ENCODE peak calls at places on chromosomes 13 and 19, in seven cellular contexts. K is activated CD4-positive, alpha-beta T cell treated with anti-CD3 and anti-CD28 coated beads for 1 hour; N is colonic mucosa; T is breast epithelium; X is right atrium auricular region; E is T-helper 17 cell; U is upper lobe of right lung. B is an unnamed sample.

GRCh38 chr19:48780684-48781391 is 25.5 kb downstream of the FGF21 start:
- DNase-seq in K (no peak), N (no peak), T (no peak), X (peak), E (no peak), U (no peak), B (no peak)

GRCh38 chr19:5342573-5343201 is 2.1 kb upstream of the PTPRS start:
- DNase-seq in K (no peak), N (no peak), T (no peak), X (no peak), E (no peak), U (no peak), B (no peak)

GRCh38 chr13:26623125-26623524 is 65.6 kb downstream of the WASF3 start:
- DNase-seq in K (no peak), N (no peak), T (no peak), X (no peak), E (no peak), U (no peak), B (no peak)

GRCh38 chr19:20422216-20422615 is 143.4 kb downstream of the ZNF737 start:
- DNase-seq in K (no peak), N (no peak), T (no peak), X (no peak), E (no peak), U (no peak), B (no peak)

GRCh38 chr13:42985312-42986175 is 6.5 kb downstream of the EPSTI1 start:
- DNase-seq in K (no peak), N (peak), T (no peak), X (no peak), E (no peak), U (no peak), B (no peak)

GRCh38 chr19:56133858-56134654 is 7.0 kb upstream of the ZNF444 start:
- DNase-seq in K (no peak), N (peak), T (no peak), X (no peak), E (no peak), U (no peak), B (no peak)

GRCh38 chr13:49840266-49840665 is 47.8 kb upstream of the KPNA3 start:
- DNase-seq in K (no peak), N (no peak), T (no peak), X (no peak), E (no peak), U (no peak), B (no peak)

GRCh38 chr19:58468216-58468839 is 1.4 kb downstream of the ZNF324 start:
- DNase-seq in K (no peak), N (no peak), T (no peak), X (no peak), E (no peak), U (no peak), B (no peak)

GRCh38 chr13:112723771-112724170 is 33.9 kb downstream of the ATP11A start:
- DNase-seq in K (no peak), N (no peak), T (no peak), X (no peak), E (no peak), U (peak), B (no peak)

GRCh38 chr19:38739440-38740251 is 4.6 kb downstream of the CAPN12 start:
- DNase-seq in K (no peak), N (no peak), T (no peak), X (no peak), E (no peak), U (peak), B (no peak)

GRCh38 chr13:94825507-94825906 is 113.2 kb upstream of the SOX21 start:
- DNase-seq in K (no peak), N (peak), T (no peak), X (no peak), E (no peak), U (no peak), B (no peak)

GRCh38 chr13:27403727-27404385 is 20.6 kb upstream of the GTF3A start:
- DNase-seq in K (no peak), N (peak), T (no peak), X (no peak), E (no peak), U (no peak), B (no peak)

GRCh38 chr19:49847731-49848696 is 2.9 kb upstream of the PTOV1 start:
- DNase-seq in K (no peak), N (no peak), T (no peak), X (no peak), E (no peak), U (no peak), B (no peak)

GRCh38 chr19:15304140-15304705 is 28.1 kb downstream of the BRD4 start:
- DNase-seq in K (no peak), N (no peak), T (no peak), X (no peak), E (no peak), U (peak), B (no peak)

GRCh38 chr13:107842562-107843180 is 372.7 kb downstream of the LIG4 start:
- DNase-seq in K (no peak), N (no peak), T (no peak), X (no peak), E (no peak), U (no peak), B (no peak)

GRCh38 chr13:109744512-109745051 is 41.8 kb downstream of the IRS2 start:
- DNase-seq in K (no peak), N (peak), T (no peak), X (peak), E (no peak), U (no peak), B (no peak)

GRCh38 chr19:10460714-10461046 is 40.3 kb downstream of the PDE4A start:
- DNase-seq in K (no peak), N (no peak), T (no peak), X (no peak), E (no peak), U (no peak), B (no peak)

GRCh38 chr13:32804673-32805260 is 211.5 kb upstream of the KL start:
- DNase-seq in K (no peak), N (no peak), T (no peak), X (no peak), E (no peak), U (no peak), B (no peak)

GRCh38 chr13:92573467-92574057 is 653.0 kb upstream of the GPC6 start:
- DNase-seq in K (no peak), N (no peak), T (no peak), X (no peak), E (no peak), U (no peak), B (no peak)

GRCh38 chr13:25910243-25910642 is 141.6 kb downstream of the SHISA2 start:
- DNase-seq in K (no peak), N (no peak), T (no peak), X (no peak), E (no peak), U (no peak), B (no peak)

GRCh38 chr19:16098416-16098768 is 13.3 kb upstream of the RAB8A start:
- DNase-seq in K (no peak), N (no peak), T (no peak), X (no peak), E (no peak), U (no peak), B (no peak)

GRCh38 chr19:39970424-39970673 is 616 bp upstream of the PSMC4 start:
- DNase-seq in K (no peak), N (no peak), T (no peak), X (no peak), E (no peak), U (no peak), B (no peak)

GRCh38 chr19:12757544-12758274 is 6.1 kb downstream of the BEST2 start:
- DNase-seq in K (peak), N (peak), T (peak), X (peak), E (peak), U (peak), B (peak)

GRCh38 chr13:113969973-113970611 is 3.8 kb downstream of the C13orf46 start:
- DNase-seq in K (no peak), N (peak), T (peak), X (no peak), E (no peak), U (peak), B (no peak)

GRCh38 chr19:3642987-3643386 is 16.4 kb upstream of the CACTIN start:
- DNase-seq in K (no peak), N (no peak), T (no peak), X (no peak), E (no peak), U (no peak), B (no peak)

GRCh38 chr19:52410276-52410675 is 12.6 kb downstream of the ZNF528 start:
- DNase-seq in K (no peak), N (no peak), T (no peak), X (no peak), E (no peak), U (no peak), B (no peak)

GRCh38 chr13:98972627-98973026 is 5.2 kb downstream of the DOCK9 start:
- DNase-seq in K (no peak), N (no peak), T (no peak), X (no peak), E (no peak), U (no peak), B (no peak)

B was measured in T-cell.